ENCODE peak calls at places on chromosomes 3 and 15, in seven cellular contexts. F is endothelial cell of umbilical vein, C is sigmoid colon, Y is heart left ventricle, X is body of pancreas, S is esophagus squamous epithelium, A is K562. T is an unnamed sample. For H3K36me3, the result is how much of the 10 kb centered on the place peaks cover.

GRCh38 chr3:15796771-15797599 is 794 bp downstream of the ANKRD28 start:
- DNase-seq in F (peak), S (no peak), Y (no peak), X (no peak), C (no peak), A (peak), T (no peak)

GRCh38 chr3:66473181-66473580 is 27.6 kb downstream of the LRIG1 start:
- DNase-seq in C (no peak), A (no peak), F (peak), Y (no peak), S (no peak), X (no peak), T (no peak)

GRCh38 chr3:37200141-37200540 is 25.8 kb upstream of the LRRFIP2 start:
- DNase-seq in X (no peak), F (no peak), A (no peak), C (no peak), S (no peak), Y (no peak), T (no peak)

GRCh38 chr3:126098391-126098858 is 14.5 kb upstream of the SLC41A3 start:
- DNase-seq in F (no peak), X (no peak), C (peak), A (no peak), Y (no peak), S (no peak), T (no peak)

GRCh38 chr15:77710171-77710570 is 77.5 kb upstream of the LINGO1 start:
- DNase-seq in F (no peak), S (no peak), C (no peak), X (no peak), Y (no peak), A (no peak), T (no peak)

GRCh38 chr3:73509812-73510211 is 114.9 kb downstream of the PDZRN3 start:
- DNase-seq in A (no peak), F (no peak), C (no peak), X (no peak), S (no peak), Y (no peak), T (no peak)

GRCh38 chr3:107899996-107900651 is 190.7 kb downstream of the CD47 start:
- DNase-seq in S (no peak), F (no peak), C (no peak), X (no peak), A (no peak), Y (no peak), T (no peak)

GRCh38 chr3:171747223-171747920 is 62.9 kb downstream of the PLD1 start:
- DNase-seq in C (no peak), F (no peak), Y (no peak), X (no peak), A (no peak), S (no peak), T (no peak)

GRCh38 chr3:46381662-46382061 is 10.9 kb downstream of the CCR5 start:
- DNase-seq in C (no peak), S (no peak), Y (no peak), X (no peak), A (no peak), F (no peak), T (no peak)

GRCh38 chr3:77254967-77255831 is 215.3 kb downstream of the ROBO2 start:
- DNase-seq in A (peak), Y (no peak), X (peak), F (peak), C (no peak), S (no peak), T (peak)

GRCh38 chr3:31533169-31533870 is 595 bp downstream of the STT3B start:
- DNase-seq in S (no peak), X (peak), F (peak), Y (peak), A (peak), C (peak), T (peak)

GRCh38 chr3:8596706-8597514 is 47.7 kb downstream of the SSUH2 start:
- DNase-seq in A (no peak), C (no peak), X (no peak), Y (no peak), F (no peak), S (no peak), T (no peak)

GRCh38 chr15:76108021-76108723 is 48.4 kb downstream of the TMEM266 start:
- DNase-seq in C (no peak), X (peak), A (no peak), F (no peak), Y (peak), S (no peak), T (no peak)

GRCh38 chr15:32853667-32854066 is 135.9 kb downstream of the GREM1 start:
- DNase-seq in A (no peak), X (no peak), F (no peak), Y (no peak), S (no peak), C (no peak), T (no peak)

GRCh38 chr3:15647629-15648167 is 46.2 kb downstream of the BTD start:
- DNase-seq in X (peak), F (peak), C (no peak), S (no peak), Y (no peak), A (no peak), T (peak)

GRCh38 chr15:69602921-69603320 is 150.3 kb downstream of the RPLP1 start:
- DNase-seq in F (no peak), X (no peak), S (no peak), Y (no peak), C (no peak), A (no peak), T (no peak)

GRCh38 chr15:69600556-69601085 is 148.0 kb downstream of the RPLP1 start:
- DNase-seq in S (no peak), F (no peak), Y (no peak), X (no peak), C (no peak), A (no peak), T (no peak)

GRCh38 chr15:69597061-69597592 is 144.5 kb downstream of the RPLP1 start:
- DNase-seq in Y (peak), F (no peak), A (no peak), S (no peak), C (no peak), X (no peak), T (no peak)

GRCh38 chr15:69602095-69602494 is 149.5 kb downstream of the RPLP1 start:
- DNase-seq in X (no peak), Y (no peak), C (no peak), A (no peak), S (no peak), F (no peak), T (no peak)

DNA sequence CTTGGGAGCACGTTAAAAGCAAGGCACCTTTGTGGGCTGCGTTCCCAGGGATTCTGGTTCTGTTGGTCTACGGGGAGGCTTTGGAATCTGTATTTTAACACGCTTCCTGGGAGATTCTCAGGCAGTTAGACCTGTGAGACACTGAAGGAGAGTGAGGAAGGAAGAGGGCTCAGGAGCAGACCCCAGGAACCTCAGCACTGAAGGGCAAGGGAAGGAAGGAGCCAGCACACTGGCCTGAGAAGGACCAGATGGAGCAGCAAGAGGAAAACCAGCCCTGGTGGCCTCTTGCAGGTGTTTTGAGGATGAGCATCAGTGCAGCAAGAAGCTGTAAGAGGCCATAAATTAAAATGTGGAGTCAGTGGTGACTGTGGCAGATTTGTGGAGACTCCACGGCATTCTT is 146.7 kb downstream of the RPLP1 start:
- DNase-seq in Y (no peak), X (no peak), A (no peak), S (no peak), C (no peak), F (no peak), T (no peak)
- TF ChIP-seq POLR2A in Y (no peak), X (no peak), A (no peak), S (no peak), C (no peak), F (no peak), T (no peak)

GRCh38 chr15:88654430-88655102 is 15.8 kb downstream of the ISG20 start:
- DNase-seq in X (no peak), C (peak), A (no peak), S (no peak), F (no peak), Y (no peak), T (no peak)

GRCh38 chr15:88652456-88653199 is 13.8 kb downstream of the ISG20 start:
- DNase-seq in Y (no peak), F (peak), S (no peak), A (no peak), C (peak), X (no peak), T (no peak)

GRCh38 chr15:88655103-88655553 is 16.3 kb downstream of the ISG20 start:
- DNase-seq in C (peak), X (no peak), Y (no peak), A (no peak), F (no peak), S (no peak), T (no peak)

GRCh38 chr15:88651971-88652370 is 13.2 kb downstream of the ISG20 start:
- DNase-seq in C (peak), X (no peak), Y (no peak), A (no peak), F (no peak), S (no peak), T (no peak)

GRCh38 chr15:88653200-88654064 is 14.6 kb downstream of the ISG20 start:
- DNase-seq in C (peak), A (no peak), S (no peak), X (no peak), Y (no peak), F (no peak), T (no peak)
- H3K36me3 ChIP-seq in C (under half), A (under half), S (under half), X (under half), Y (under half), F (under half), T (under half)

GRCh38 chr3:168094877-168095610 is 680 bp downstream of the GOLIM4 start:
- DNase-seq in S (peak), A (peak), Y (peak), F (peak), X (peak), C (peak), T (peak)
- TF ChIP-seq POLR2A in S (no peak), A (no peak), Y (no peak), F (peak), X (no peak), C (no peak), T (no peak)

DNA sequence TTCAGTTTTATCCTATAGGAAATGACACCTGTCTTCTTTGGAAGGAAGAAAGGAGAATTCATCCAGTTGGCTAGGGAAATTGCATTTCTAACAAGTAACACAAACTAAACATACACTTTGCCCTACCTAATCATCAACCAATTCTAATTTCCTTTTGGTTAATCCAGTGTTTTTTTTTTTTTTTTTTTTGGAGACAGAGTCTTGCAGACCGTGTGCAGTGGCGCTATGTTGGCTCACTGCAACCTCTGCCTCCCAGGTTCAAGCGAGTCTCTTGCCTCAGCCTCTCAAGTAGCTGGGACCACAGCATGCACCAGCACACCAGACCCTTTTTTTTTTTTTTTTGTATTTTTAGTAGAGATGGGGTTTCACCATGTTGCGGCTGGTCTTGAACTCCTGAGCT is 14.0 kb downstream of the PDE12 start:
- DNase-seq in S (no peak), C (no peak), Y (no peak), A (no peak), X (no peak), F (no peak), T (no peak)
- H3K36me3 ChIP-seq in S (under half), C (under half), Y (half or more), A (half or more), X (under half), F (under half), T (under half)